ENCODE peak calls at places on chromosomes 12 and 14, in ten cellular contexts. D is lung; L is CD8-positive, alpha-beta T cell; O is foreskin fibroblast; S is ascending aorta; A is LNCaP clone FGC; B is B cell; C is IMR-90; F is astrocyte; Z is heart left ventricle. X is an unnamed sample.

GRCh38 chr12:6416596-6416995 is 28.2 kb upstream of the CD27 start:
- DNase-seq in L (no peak), Z (peak; percentile 47), A (no peak), F (no peak), S (no peak), B (no peak), D (no peak), C (no peak), O (no peak), X (no peak)

GRCh38 chr14:74653386-74654138 is 41.5 kb upstream of the LTBP2 start:
- DNase-seq in S (no peak), Z (no peak), C (no peak), O (peak; percentile 80), F (no peak), B (no peak), D (no peak), L (no peak), A (no peak), X (no peak)

GRCh38 chr14:23548351-23549318 is 2.9 kb downstream of the ZFHX2 start:
- DNase-seq in F (peak; percentile 56), O (no peak), B (no peak), A (no peak), L (no peak), S (no peak), D (no peak), Z (no peak), C (peak; percentile 83), X (no peak)

GRCh38 chr14:99732436-99733220 is 48.5 kb downstream of the CYP46A1 start:
- DNase-seq in C (no peak), L (no peak), A (no peak), F (no peak), B (no peak), Z (peak; percentile 33), S (peak; percentile 62), D (no peak), O (no peak), X (no peak)

GRCh38 chr14:61559641-61560201 is 135.6 kb upstream of the HIF1A start:
- DNase-seq in L (no peak), D (no peak), A (no peak), S (peak; percentile 28), Z (no peak), B (no peak), C (no peak), O (no peak), F (no peak), X (no peak)

GRCh38 chr14:49050836-49051235 is 535.3 kb downstream of the RPS29 start:
- DNase-seq in Z (no peak), S (no peak), F (peak; percentile 25), A (no peak), D (no peak), L (no peak), C (peak; percentile 78), O (no peak), B (no peak), X (no peak)

GRCh38 chr14:58772814-58773620 is 135.3 kb downstream of the DACT1 start:
- DNase-seq in S (no peak), F (peak; percentile 17), L (no peak), D (no peak), A (no peak), Z (no peak), O (no peak), C (peak; percentile 15), B (no peak), X (no peak)

GRCh38 chr12:32226768-32227167 is 120.1 kb downstream of the BICD1 start:
- DNase-seq in O (no peak), L (no peak), B (no peak), A (no peak), F (no peak), S (no peak), D (no peak), Z (no peak), C (no peak), X (no peak)

GRCh38 chr14:71395151-71395604 is 487.9 kb downstream of the PCNX1 start:
- DNase-seq in S (no peak), C (no peak), A (no peak), F (no peak), D (no peak), O (no peak), B (no peak), L (no peak), Z (no peak), X (no peak)

GRCh38 chr14:63938198-63939005 is 85.6 kb downstream of the SYNE2 start:
- DNase-seq in D (no peak), O (no peak), Z (no peak), A (no peak), F (no peak), C (peak; percentile 2), B (no peak), S (no peak), L (peak; percentile 11), X (peak; percentile 37)

GRCh38 chr14:60249321-60250251 is 565 bp downstream of the PPM1A start:
- DNase-seq in O (peak; percentile 58), C (peak; percentile 54), A (no peak), S (peak; percentile 80), Z (peak; percentile 83), L (peak; percentile 67), B (peak; percentile 67), D (peak; percentile 71), F (peak; percentile 34), X (peak; percentile 85)

GRCh38 chr12:70543444-70543843 is 93.8 kb downstream of the PTPRB start:
- DNase-seq in F (peak; percentile 93), Z (no peak), C (peak; percentile 94), L (no peak), D (no peak), O (peak; percentile 95), S (no peak), B (no peak), A (no peak), X (no peak)

GRCh38 chr14:90599748-90600507 is 203.1 kb downstream of the CALM1 start:
- DNase-seq in D (no peak), A (peak; percentile 8), Z (no peak), C (peak; percentile 46), L (no peak), S (no peak), O (no peak), F (no peak), B (no peak), X (no peak)

DNA sequence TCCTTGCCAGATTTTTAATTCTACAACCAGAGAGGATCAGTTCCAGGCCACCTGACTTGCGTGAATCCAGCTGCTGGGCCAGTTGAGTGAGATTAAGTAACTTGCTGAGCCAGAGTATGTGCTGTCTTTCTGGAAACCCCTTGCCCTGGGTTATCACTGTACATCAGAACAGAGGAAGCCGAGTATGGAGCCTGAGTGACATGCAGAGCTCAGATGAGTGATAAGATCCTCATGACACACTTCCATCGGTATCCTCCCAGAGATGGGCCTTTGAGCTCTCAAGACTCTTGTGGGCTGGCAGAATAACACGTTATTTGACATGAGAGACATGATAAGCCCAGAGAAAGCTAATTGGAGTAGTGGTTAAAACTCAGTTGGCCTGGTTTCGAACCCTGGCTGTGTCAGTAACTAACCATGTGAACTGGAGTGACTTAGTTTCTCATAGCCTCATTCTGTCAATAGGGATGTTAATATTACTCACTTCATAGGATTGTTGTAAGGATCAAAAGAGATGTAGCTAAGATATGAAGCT is 388.1 kb downstream of the ZFP36L1 start:
- DNase-seq in D (no peak), Z (no peak), L (no peak), A (peak; percentile 33), S (no peak), B (no peak), C (peak; percentile 37), O (no peak), F (peak; percentile 35), X (no peak)
- TF ChIP-seq CTCF in D (no peak), Z (no peak), L (no peak), A (no peak), S (no peak), B (no peak), C (no peak), O (no peak), F (no peak), X (no peak)

GRCh38 chr12:130661501-130662255 is 54.4 kb downstream of the RIMBP2 start:
- DNase-seq in F (no peak), D (no peak), B (no peak), Z (no peak), O (no peak), S (no peak), A (no peak), L (no peak), C (no peak), X (no peak)
- TF ChIP-seq CTCF in F (no peak), D (no peak), B (no peak), Z (no peak), O (no peak), S (no peak), A (no peak), L (no peak), C (no peak), X (no peak)

GRCh38 chr12:114512351-114512750 is 106.4 kb upstream of the TBX5 start:
- DNase-seq in B (no peak), Z (no peak), D (no peak), C (no peak), A (peak; percentile 13), O (no peak), S (no peak), L (no peak), F (no peak), X (no peak)
- TF ChIP-seq CTCF in B (no peak), Z (no peak), D (no peak), C (no peak), A (peak; percentile 18), O (no peak), S (no peak), L (no peak), F (no peak), X (no peak)

GRCh38 chr14:33402604-33403003 is 463.9 kb downstream of the NPAS3 start:
- DNase-seq in D (peak; percentile 59), Z (peak; percentile 47), L (no peak), F (no peak), B (no peak), O (no peak), C (no peak), S (no peak), A (no peak), X (no peak)

GRCh38 chr14:33404964-33405574 is 466.4 kb downstream of the NPAS3 start:
- DNase-seq in S (no peak), Z (no peak), L (no peak), B (no peak), D (no peak), O (no peak), C (no peak), A (no peak), F (no peak), X (no peak)

GRCh38 chr14:33406766-33407165 is 468.1 kb downstream of the NPAS3 start:
- DNase-seq in D (no peak), O (no peak), A (no peak), F (no peak), L (no peak), C (no peak), Z (no peak), S (no peak), B (no peak), X (no peak)

GRCh38 chr14:33401326-33401725 is 462.6 kb downstream of the NPAS3 start:
- DNase-seq in C (no peak), O (no peak), L (no peak), B (no peak), Z (no peak), A (no peak), S (no peak), D (no peak), F (peak; percentile 10), X (no peak)

DNA sequence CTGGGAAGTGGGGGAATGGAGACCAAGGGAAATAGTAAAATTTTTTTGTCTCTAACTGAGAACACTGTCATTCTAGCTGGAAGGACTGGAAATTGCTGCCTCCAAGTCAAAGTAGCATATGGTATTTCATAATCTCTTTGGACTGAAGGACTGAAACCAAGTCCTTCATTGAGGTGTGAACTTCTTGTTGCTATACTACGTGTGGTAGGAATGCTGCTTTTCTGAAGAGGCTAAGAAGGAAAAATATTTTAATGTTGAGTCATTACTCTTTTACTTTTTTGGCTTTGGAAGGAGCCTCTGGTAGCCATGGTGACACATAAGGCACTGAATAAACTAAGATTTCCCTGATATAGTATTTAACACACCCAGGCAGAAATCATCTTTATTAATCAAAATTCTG is 465.4 kb downstream of the NPAS3 start:
- DNase-seq in A (no peak), Z (no peak), D (no peak), O (peak; percentile 4), C (peak; percentile 10), L (no peak), B (no peak), S (no peak), F (peak; percentile 96), X (no peak)
- TF ChIP-seq CTCF in A (no peak), Z (no peak), D (no peak), O (no peak), C (no peak), L (no peak), B (no peak), S (no peak), F (peak; percentile 19), X (no peak)